ENCODE peak calls at places on chromosomes 3 and 15, in nine cellular contexts. G, D, R, Y, Z, W, U, N and C are unnamed samples.
A peak's percentile ranks its signal among the peaks of the same experiment; 100 is the strongest.

GRCh38 chr3:112818289-112818688 is 28.4 kb downstream of the CD200R1L start:
- DNase-seq in Y (peak; percentile 58), N (peak; percentile 40), G (no peak), Z (no peak), W (no peak), U (peak; percentile 42), R (peak; percentile 42), D (peak; percentile 72), C (no peak)

GRCh38 chr15:79820176-79820575 is 76.6 kb downstream of the MTHFS start:
- DNase-seq in G (no peak), N (no peak), D (no peak), Z (no peak), R (no peak), U (no peak), W (no peak), Y (no peak), C (no peak)

GRCh38 chr3:169147246-169148008 is 516.1 kb downstream of the MECOM start:
- DNase-seq in U (peak; percentile 19), G (no peak), D (peak; percentile 76), N (peak; percentile 79), W (no peak), R (peak; percentile 85), Y (no peak), Z (no peak), C (peak; percentile 24)

GRCh38 chr3:155941354-155941753 is 70.9 kb downstream of the GMPS start:
- DNase-seq in U (no peak), R (no peak), Z (no peak), N (no peak), D (no peak), G (no peak), Y (no peak), W (no peak), C (no peak)

GRCh38 chr15:55743615-55743978 is 645 bp upstream of the PRTG start:
- DNase-seq in G (no peak), U (no peak), N (no peak), D (no peak), W (no peak), Y (no peak), Z (no peak), R (no peak), C (no peak)

GRCh38 chr15:72825831-72826230 is 42.3 kb upstream of the ADPGK start:
- DNase-seq in W (no peak), G (no peak), Y (no peak), N (no peak), R (no peak), Z (no peak), D (no peak), U (no peak), C (no peak)

GRCh38 chr15:67164401-67164791 is 90.1 kb downstream of the AAGAB start:
- DNase-seq in U (no peak), N (no peak), G (no peak), Z (no peak), R (no peak), Y (no peak), D (no peak), W (no peak), C (no peak)

GRCh38 chr3:72375237-72376154 is 472.7 kb downstream of the SHQ1 start:
- DNase-seq in D (no peak), U (no peak), Y (no peak), G (peak; percentile 57), N (no peak), W (no peak), R (no peak), Z (peak; percentile 13), C (no peak)

GRCh38 chr3:160929595-160929994 is 173.6 kb downstream of the PPM1L start:
- DNase-seq in R (peak; percentile 5), Z (no peak), D (no peak), U (no peak), Y (no peak), W (no peak), N (peak; percentile 17), G (no peak), C (no peak)

GRCh38 chr3:9930804-9931418 is 2.7 kb upstream of the CRELD1 start:
- DNase-seq in W (no peak), U (no peak), D (no peak), G (no peak), R (no peak), Z (no peak), Y (no peak), N (no peak), C (no peak)

GRCh38 chr15:71080705-71081104 is 34.6 kb upstream of the THSD4 start:
- DNase-seq in R (peak; percentile 73), D (peak; percentile 91), Y (no peak), G (no peak), W (peak; percentile 96), Z (no peak), U (peak; percentile 77), N (peak; percentile 81), C (no peak)

GRCh38 chr3:148604270-148605085 is 93.2 kb upstream of the AGTR1 start:
- DNase-seq in G (no peak), Y (peak; percentile 40), R (peak; percentile 29), N (peak; percentile 29), W (no peak), D (peak; percentile 71), U (no peak), Z (no peak), C (no peak)

GRCh38 chr3:103169289-103169688 is 734.5 kb downstream of the ZPLD1 start:
- DNase-seq in Y (no peak), W (no peak), N (no peak), R (no peak), U (no peak), Z (no peak), D (no peak), G (no peak), C (no peak)

GRCh38 chr3:46701211-46701939 is at the start of gene TMIE:
- DNase-seq in Z (no peak), G (no peak), D (no peak), W (no peak), N (no peak), Y (no peak), U (no peak), R (peak; percentile 53), C (no peak)

GRCh38 chr3:152853196-152853595 is 18.3 kb downstream of the P2RY1 start:
- DNase-seq in U (no peak), W (no peak), D (peak; percentile 61), R (no peak), G (no peak), Z (no peak), Y (peak; percentile 38), N (no peak), C (no peak)

GRCh38 chr3:169660709-169661566 is 2.6 kb downstream of the MECOM start:
- DNase-seq in W (no peak), N (no peak), R (peak; percentile 22), D (no peak), U (no peak), Y (no peak), G (no peak), Z (no peak), C (peak; percentile 26)

GRCh38 chr3:34863485-34863884 is 775.8 kb upstream of the ARPP21 start:
- DNase-seq in U (no peak), G (no peak), W (no peak), N (no peak), Z (no peak), Y (no peak), D (no peak), R (no peak), C (no peak)

GRCh38 chr3:149626671-149627070 is 31.2 kb downstream of the WWTR1 start:
- DNase-seq in W (no peak), Y (no peak), U (no peak), D (no peak), R (no peak), Z (no peak), N (no peak), G (no peak), C (no peak)

GRCh38 chr15:86691091-86691490 is 611.4 kb downstream of the AGBL1 start:
- DNase-seq in R (no peak), G (no peak), Z (no peak), W (no peak), U (no peak), N (no peak), Y (no peak), D (no peak), C (no peak)

GRCh38 chr3:16399473-16399872 is 114.0 kb downstream of the RFTN1 start:
- DNase-seq in D (peak; percentile 54), R (peak; percentile 57), N (peak; percentile 67), G (no peak), U (peak; percentile 70), W (no peak), Y (no peak), Z (no peak), C (no peak)

GRCh38 chr3:36992806-36993325 is at the start of gene EPM2AIP1:
- DNase-seq in U (no peak), R (peak; percentile 98), G (peak; percentile 99), Z (no peak), D (peak; percentile 100), N (peak; percentile 100), Y (no peak), W (no peak), C (peak; percentile 100)

GRCh38 chr15:69082041-69082502 is 67.6 kb downstream of the NOX5 start:
- DNase-seq in D (peak; percentile 42), R (peak; percentile 50), Y (no peak), G (no peak), W (no peak), N (no peak), U (no peak), Z (no peak), C (no peak)

GRCh38 chr3:128245460-128245859 is 92.2 kb downstream of the EEFSEC start:
- DNase-seq in U (no peak), Z (no peak), W (no peak), N (no peak), D (no peak), Y (no peak), R (no peak), G (no peak), C (no peak)

GRCh38 chr15:45326776-45327175 is 51.6 kb downstream of the GATM start:
- DNase-seq in D (no peak), R (no peak), W (no peak), G (no peak), U (no peak), Y (no peak), Z (no peak), N (no peak), C (no peak)

GRCh38 chr3:59709702-59710555 is 660.1 kb upstream of the CFAP20DC start:
- DNase-seq in N (no peak), G (no peak), U (no peak), R (no peak), Y (no peak), D (no peak), W (no peak), Z (no peak), C (peak; percentile 71)

GRCh38 chr15:41115652-41116115 is 396 bp downstream of the INO80 start:
- DNase-seq in Z (peak; percentile 63), W (no peak), R (peak; percentile 88), N (no peak), U (peak; percentile 9), Y (peak; percentile 10), G (peak; percentile 71), D (no peak), C (peak; percentile 79)

GRCh38 chr3:119205685-119206084 is 32.3 kb downstream of the UPK1B start:
- DNase-seq in R (no peak), W (no peak), D (no peak), N (no peak), G (no peak), Z (no peak), U (no peak), Y (no peak), C (no peak)

GRCh38 chr3:39479701-39480414 is 12.4 kb downstream of the MOBP start:
- DNase-seq in N (no peak), G (no peak), Y (no peak), U (no peak), R (no peak), D (no peak), Z (no peak), W (no peak), C (no peak)

GRCh38 chr15:80836223-80836622 is 57.1 kb downstream of the CEMIP start:
- DNase-seq in Y (no peak), N (no peak), Z (no peak), G (no peak), U (no peak), D (no peak), W (no peak), R (no peak), C (no peak)